ENCODE peak calls at places on chromosome 21, in eight cellular contexts. V is stomach, W is lower lobe of right lung, M is upper lobe of right lung, G is tibial nerve, I is A673, Z is esophagus squamous epithelium, B is thoracic aorta. E is an unnamed sample.

GRCh38 chr21:20999567-21000169 is 1.5 kb downstream of the NCAM2 start:
- DNase-seq in V (no peak), W (no peak), M (no peak), G (peak; percentile 60), I (peak; percentile 82), Z (no peak), B (no peak), E (peak; percentile 17)

GRCh38 chr21:17491716-17492414 is 21.0 kb upstream of the CXADR start:
- DNase-seq in V (no peak), W (no peak), M (no peak), G (peak; percentile 62), I (no peak), Z (no peak), B (peak; percentile 25), E (no peak)

GRCh38 chr21:20882462-20883415 is 115.5 kb upstream of the NCAM2 start:
- DNase-seq in V (peak; percentile 47), W (no peak), M (no peak), G (peak; percentile 46), I (peak; percentile 66), Z (no peak), B (no peak), E (no peak)

GRCh38 chr21:16108561-16109070 is 378.8 kb downstream of the USP25 start:
- DNase-seq in V (no peak), W (no peak), M (no peak), G (no peak), I (no peak), Z (no peak), B (no peak), E (no peak)

GRCh38 chr21:27570306-27570868 is 603.5 kb upstream of the ADAMTS5 start:
- DNase-seq in V (peak; percentile 25), W (peak; percentile 45), M (no peak), G (peak; percentile 69), I (no peak), Z (no peak), B (peak; percentile 15), E (no peak)

GRCh38 chr21:42102063-42102462 is 30.9 kb downstream of the UMODL1 start:
- DNase-seq in V (no peak), W (no peak), M (no peak), G (no peak), I (no peak), Z (no peak), B (no peak), E (peak; percentile 83)

GRCh38 chr21:40577285-40578043 is 269.5 kb downstream of the DSCAM start:
- DNase-seq in V (no peak), W (no peak), M (no peak), G (no peak), I (no peak), Z (no peak), B (no peak), E (no peak)

GRCh38 chr21:41578083-41578482 is 70.1 kb upstream of the TMPRSS2 start:
- DNase-seq in V (no peak), W (no peak), M (no peak), G (no peak), I (no peak), Z (no peak), B (no peak), E (no peak)

GRCh38 chr21:42677339-42678117 is 24.1 kb downstream of the PDE9A start:
- DNase-seq in V (no peak), W (no peak), M (no peak), G (peak; percentile 19), I (no peak), Z (no peak), B (no peak), E (no peak)

GRCh38 chr21:25107708-25108107 is 499.6 kb downstream of the MRPL39 start:
- DNase-seq in V (no peak), W (no peak), M (no peak), G (no peak), I (peak; percentile 79), Z (no peak), B (no peak), E (no peak)

GRCh38 chr21:21200103-21200938 is 202.1 kb downstream of the NCAM2 start:
- DNase-seq in V (no peak), W (no peak), M (no peak), G (peak; percentile 53), I (peak; percentile 73), Z (no peak), B (peak; percentile 36), E (peak; percentile 2)

GRCh38 chr21:16113052-16113715 is 383.4 kb downstream of the USP25 start:
- DNase-seq in V (no peak), W (no peak), M (no peak), G (no peak), I (no peak), Z (no peak), B (no peak), E (no peak)

GRCh38 chr21:29299046-29299905 is 554 bp downstream of the BACH1 start:
- DNase-seq in V (peak; percentile 67), W (peak; percentile 81), M (peak; percentile 86), G (peak; percentile 35), I (peak; percentile 71), Z (no peak), B (peak; percentile 29), E (peak; percentile 60)

GRCh38 chr21:17139696-17140095 is 373.1 kb upstream of the CXADR start:
- DNase-seq in V (no peak), W (no peak), M (no peak), G (no peak), I (no peak), Z (no peak), B (no peak), E (no peak)

GRCh38 chr21:26490771-26491170 is 82.3 kb downstream of the CYYR1 start:
- DNase-seq in V (no peak), W (no peak), M (no peak), G (no peak), I (peak; percentile 78), Z (no peak), B (no peak), E (no peak)

GRCh38 chr21:45848805-45849204 is 132.8 kb upstream of the COL6A1 start:
- DNase-seq in V (no peak), W (no peak), M (no peak), G (no peak), I (no peak), Z (no peak), B (no peak), E (no peak)
- H3K36me3 ChIP-seq in V (no peaks in the 10 kb centered on the region), W (no peaks in the 10 kb centered on the region), M (no peaks in the 10 kb centered on the region), G (no peaks in the 10 kb centered on the region), I (no peaks in the 10 kb centered on the region), Z (no peaks in the 10 kb centered on the region), B (no peaks in the 10 kb centered on the region), E (no peaks in the 10 kb centered on the region)

GRCh38 chr21:14686466-14687276 is 140.6 kb upstream of the SAMSN1 start:
- DNase-seq in V (no peak), W (no peak), M (no peak), G (no peak), I (no peak), Z (no peak), B (no peak), E (peak; percentile 40)
- H3K4me1 ChIP-seq in V (no peaks in the 10 kb centered on the region), W (peaks cover 11% of the 10 kb centered on the region), M (peaks cover 6% of the 10 kb centered on the region), G (no peaks in the 10 kb centered on the region), I (peaks cover 2% of the 10 kb centered on the region), Z (no peaks in the 10 kb centered on the region), B (no peaks in the 10 kb centered on the region), E (peaks cover 3% of the 10 kb centered on the region)

GRCh38 chr21:39220150-39220549 is 36.9 kb upstream of the PSMG1 start:
- DNase-seq in V (no peak), W (no peak), M (no peak), G (no peak), I (no peak), Z (no peak), B (no peak), E (no peak)
- H3K36me3 ChIP-seq in V (peaks cover 92% of the 10 kb centered on the region), W (peaks cover 81% of the 10 kb centered on the region), M (peaks cover 81% of the 10 kb centered on the region), G (no peaks in the 10 kb centered on the region), I (peaks cover 3% of the 10 kb centered on the region), Z (peaks cover 100% of the 10 kb centered on the region), B (peaks cover 8% of the 10 kb centered on the region), E (peaks cover 2% of the 10 kb centered on the region)

DNA sequence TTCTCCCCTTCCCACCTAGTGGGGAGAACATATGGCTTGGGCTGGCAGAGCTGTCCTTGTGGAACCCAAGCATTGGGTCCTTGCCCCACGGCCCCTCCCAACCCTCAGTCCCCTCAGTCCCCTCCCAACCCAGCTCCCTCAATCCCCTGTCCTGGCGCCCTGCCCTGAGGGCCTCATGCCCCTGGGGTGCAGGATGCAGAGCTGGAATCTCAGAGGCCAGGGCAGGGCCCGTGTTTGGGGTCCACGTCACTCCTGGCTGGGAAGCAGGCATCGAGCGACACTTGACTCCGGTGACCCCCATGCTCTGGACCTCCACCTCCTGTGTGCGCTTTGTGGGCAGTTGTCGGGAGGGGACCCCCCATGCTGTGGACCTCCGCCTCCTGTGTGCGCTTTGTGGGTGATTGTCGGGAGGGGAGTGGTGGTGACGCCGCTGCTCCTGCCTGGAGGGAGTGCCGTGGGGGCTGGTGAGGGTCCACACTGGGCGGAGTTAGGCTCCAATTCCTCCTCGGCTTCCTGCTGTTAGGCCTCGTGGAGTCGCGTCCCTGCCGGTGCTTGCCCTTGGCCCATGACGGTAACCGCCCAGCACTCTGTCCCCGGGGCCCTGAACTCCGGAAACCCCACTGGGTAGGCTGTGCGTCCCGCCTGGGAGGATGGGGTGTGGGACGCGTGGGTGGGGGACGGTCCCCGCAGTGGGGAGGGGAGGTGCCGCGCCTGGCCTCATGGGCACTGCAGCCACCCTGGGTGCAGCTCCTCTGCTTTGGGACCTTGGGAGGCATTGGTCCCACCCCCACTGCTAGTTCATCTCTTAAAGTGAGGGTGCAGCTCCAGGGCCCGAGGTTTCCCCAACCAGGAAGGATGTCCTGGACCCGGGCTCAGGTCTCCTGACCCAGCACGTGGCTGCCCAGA is 31.2 kb downstream of the SLX9 start:
- DNase-seq in V (no peak), W (no peak), M (no peak), G (no peak), I (no peak), Z (no peak), B (no peak), E (no peak)
- H3K4me1 ChIP-seq in V (peaks cover 53% of the 10 kb centered on the region), W (peaks cover 42% of the 10 kb centered on the region), M (peaks cover 28% of the 10 kb centered on the region), G (no peaks in the 10 kb centered on the region), I (peaks cover 48% of the 10 kb centered on the region), Z (peaks cover 31% of the 10 kb centered on the region), B (peaks cover 34% of the 10 kb centered on the region), E (peaks cover 5% of the 10 kb centered on the region)

DNA sequence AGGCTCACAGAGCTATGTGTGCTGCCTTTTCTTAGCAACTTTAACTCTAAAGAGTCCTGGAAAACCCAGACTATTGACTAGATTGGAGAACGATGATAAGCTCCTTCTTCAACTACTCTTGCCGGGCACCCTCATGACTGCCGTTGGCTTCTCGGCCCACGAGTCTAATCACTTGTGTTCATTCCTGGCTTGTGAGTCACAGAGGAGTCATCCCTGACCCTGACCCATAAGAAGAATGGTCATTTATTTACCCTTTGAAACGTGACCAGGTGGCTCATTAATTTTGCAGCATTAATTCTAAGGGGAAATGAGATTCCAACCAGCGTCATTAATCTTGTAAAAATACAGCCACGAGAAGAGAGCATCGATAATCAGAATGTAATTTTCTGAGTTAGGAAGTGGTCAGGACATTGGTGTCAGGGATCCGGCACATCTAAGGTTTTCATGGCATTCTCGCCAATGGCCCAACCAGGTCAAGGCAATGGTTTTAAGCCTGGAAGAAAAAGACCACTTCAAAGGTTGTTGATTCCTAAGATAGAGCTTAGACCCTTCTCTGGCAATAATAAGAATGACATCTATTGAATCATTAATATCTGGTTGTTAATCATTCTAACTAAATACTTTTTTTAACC is 183.6 kb upstream of the RUNX1 start:
- DNase-seq in V (peak; percentile 59), W (no peak), M (no peak), G (no peak), I (no peak), Z (no peak), B (no peak), E (no peak)
- H3K36me3 ChIP-seq in V (no peaks in the 10 kb centered on the region), W (no peaks in the 10 kb centered on the region), M (no peaks in the 10 kb centered on the region), G (no peaks in the 10 kb centered on the region), I (no peaks in the 10 kb centered on the region), Z (no peaks in the 10 kb centered on the region), B (no peaks in the 10 kb centered on the region), E (no peaks in the 10 kb centered on the region)

GRCh38 chr21:38334866-38335265 is 78.1 kb downstream of the KCNJ15 start:
- DNase-seq in V (no peak), W (no peak), M (no peak), G (no peak), I (no peak), Z (no peak), B (no peak), E (no peak)
- H3K4me1 ChIP-seq in V (no peaks in the 10 kb centered on the region), W (no peaks in the 10 kb centered on the region), M (no peaks in the 10 kb centered on the region), G (no peaks in the 10 kb centered on the region), I (no peaks in the 10 kb centered on the region), Z (peaks cover 54% of the 10 kb centered on the region), B (peaks cover 18% of the 10 kb centered on the region), E (no peaks in the 10 kb centered on the region)

E was measured in small intestine.